ENCODE peak calls at places on chromosomes 12 and 14, in eight cellular contexts. E is AG04450, S is GM13977, R is GM20000, T is epithelial cell of esophagus, B is body of pancreas, Y is WTC11, I is mammary epithelial cell. O is an unnamed sample.

GRCh38 chr14:56170028-56170427 is 51.8 kb downstream of the PELI2 start:
- DNase-seq in R (no peak), S (no peak), T (no peak), B (no peak), E (no peak), I (no peak), Y (no peak), O (no peak)

GRCh38 chr12:96986883-96987523 is 79.9 kb downstream of the NEDD1 start:
- DNase-seq in T (peak), Y (no peak), I (no peak), B (no peak), R (peak), S (peak), E (no peak), O (peak)

GRCh38 chr12:6945613-6946012 is 1.8 kb downstream of the C12orf57 start:
- DNase-seq in B (no peak), R (no peak), Y (no peak), I (no peak), S (no peak), T (no peak), E (no peak), O (no peak)

GRCh38 chr14:23052671-23053070 is 4.6 kb downstream of the CDH24 start:
- DNase-seq in S (no peak), I (no peak), R (no peak), E (no peak), T (no peak), Y (no peak), B (no peak), O (no peak)

GRCh38 chr14:46290706-46291105 is 360.9 kb downstream of the RPL10L start:
- DNase-seq in S (no peak), Y (no peak), B (no peak), T (no peak), E (no peak), R (no peak), I (no peak), O (no peak)

GRCh38 chr14:69716483-69717187 is 50.3 kb upstream of the SRSF5 start:
- DNase-seq in T (peak), Y (no peak), R (no peak), E (peak), S (peak), I (peak), B (no peak), O (no peak)

GRCh38 chr14:96039633-96040311 is 610 bp downstream of the C14orf132 start:
- DNase-seq in Y (peak), S (no peak), R (peak), T (no peak), I (no peak), B (no peak), E (no peak), O (peak)

GRCh38 chr14:63982156-63982555 is 129.4 kb downstream of the SYNE2 start:
- DNase-seq in Y (no peak), B (no peak), R (no peak), T (no peak), E (no peak), S (no peak), I (no peak), O (no peak)

GRCh38 chr12:49580572-49581535 is 12.9 kb upstream of the MCRS1 start:
- DNase-seq in T (peak), R (peak), S (peak), Y (peak), I (peak), E (peak), B (peak), O (peak)

GRCh38 chr14:91317381-91318313 is 73.1 kb upstream of the GPR68 start:
- DNase-seq in Y (no peak), S (no peak), R (no peak), I (peak), T (peak), E (no peak), B (peak), O (no peak)

GRCh38 chr14:34262511-34262910 is 199.5 kb downstream of the SPTSSA start:
- DNase-seq in B (no peak), T (no peak), E (no peak), R (no peak), S (no peak), Y (no peak), I (no peak), O (no peak)

GRCh38 chr12:65631621-65632111 is 192.6 kb upstream of the HMGA2 start:
- DNase-seq in R (no peak), I (peak), Y (no peak), S (no peak), B (peak), E (peak), T (peak), O (no peak)

GRCh38 chr12:112938751-112939150 is 477 bp downstream of the OAS3 start:
- DNase-seq in R (no peak), T (peak), E (no peak), Y (no peak), S (no peak), I (peak), B (no peak), O (no peak)

GRCh38 chr12:26554332-26554731 is 278.7 kb downstream of the ITPR2 start:
- DNase-seq in E (no peak), B (no peak), S (no peak), R (no peak), T (no peak), I (no peak), Y (no peak), O (no peak)

GRCh38 chr12:17652436-17652835 is 437.6 kb downstream of the RERGL start:
- DNase-seq in B (no peak), E (no peak), I (no peak), S (no peak), T (no peak), R (no peak), Y (no peak), O (no peak)

GRCh38 chr14:76904100-76904739 is 78.0 kb downstream of the LRRC74A start:
- DNase-seq in S (no peak), E (peak), T (peak), B (peak), Y (no peak), R (no peak), I (peak), O (no peak)

GRCh38 chr12:53862831-53863230 is 75.8 kb upstream of the HOXC13 start:
- DNase-seq in I (peak), B (no peak), E (no peak), Y (no peak), R (no peak), T (peak), S (no peak), O (no peak)

GRCh38 chr14:89973234-89973823 is 17.6 kb downstream of the TDP1 start:
- DNase-seq in Y (peak), T (peak), S (peak), I (peak), R (peak), B (peak), E (peak), O (peak)

GRCh38 chr12:41850046-41850445 is 294.6 kb downstream of the GXYLT1 start:
- DNase-seq in B (no peak), E (no peak), I (no peak), S (no peak), Y (no peak), R (no peak), T (no peak), O (no peak)

GRCh38 chr12:41512531-41512930 is 324.4 kb downstream of the PDZRN4 start:
- DNase-seq in Y (no peak), I (no peak), T (peak), B (no peak), R (no peak), S (no peak), E (no peak), O (peak)

GRCh38 chr14:76352639-76353281 is 23.2 kb upstream of the ESRRB start:
- DNase-seq in T (peak), B (peak), S (peak), I (peak), E (no peak), Y (peak), R (peak), O (peak)

GRCh38 chr12:126342866-126343265 is 1277.6 kb downstream of the AACS start:
- DNase-seq in R (no peak), Y (no peak), E (no peak), T (no peak), S (no peak), I (no peak), B (no peak), O (no peak)

GRCh38 chr14:69999246-69999645 is 120.0 kb downstream of the SMOC1 start:
- DNase-seq in E (peak), I (peak), Y (no peak), S (no peak), B (peak), T (peak), R (no peak), O (no peak)

GRCh38 chr12:130876758-130877157 is 4.9 kb downstream of the RAN start:
- DNase-seq in Y (no peak), T (no peak), E (no peak), I (no peak), R (no peak), B (no peak), S (no peak), O (no peak)
- TF ChIP-seq CTCF in Y (no peak), T (no peak), E (no peak), I (no peak), R (no peak), B (no peak), S (no peak), O (no peak)

DNA sequence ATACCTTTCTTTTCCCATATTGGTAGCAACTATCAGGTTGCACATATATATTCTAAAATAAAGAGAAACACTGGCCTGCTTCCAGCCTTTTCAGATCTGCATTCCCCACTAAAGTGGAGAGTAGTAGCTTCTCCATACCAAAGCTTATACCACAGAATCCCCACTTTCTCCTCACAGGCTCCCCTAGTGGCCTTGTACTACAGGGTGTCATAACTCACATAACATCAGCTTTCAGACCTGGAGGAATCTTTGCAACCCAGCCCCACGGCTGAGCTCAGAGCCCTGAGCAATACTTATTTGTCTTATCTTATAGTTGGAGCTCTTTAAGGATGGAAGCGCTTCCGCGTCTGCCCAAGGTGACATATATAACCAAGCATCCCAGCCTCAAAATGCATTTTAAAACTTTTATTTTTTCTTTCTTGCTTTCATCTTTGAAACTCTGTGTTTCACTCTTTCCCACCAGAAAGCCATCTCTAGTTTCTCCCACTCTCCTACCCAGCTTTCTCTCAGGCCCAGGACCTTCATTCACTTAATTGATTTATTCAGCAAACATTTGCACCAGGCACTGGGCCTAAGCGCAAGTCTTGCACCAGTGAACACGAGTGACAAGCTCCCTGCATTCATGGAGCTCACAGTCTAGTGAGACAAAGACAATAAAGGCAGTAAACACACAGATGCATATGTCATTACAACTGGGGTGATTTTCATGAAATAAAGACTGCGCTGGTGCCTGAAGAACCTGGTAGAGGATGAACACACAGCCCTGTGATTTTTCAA is 254.7 kb downstream of the IPO8 start:
- DNase-seq in I (no peak), E (no peak), B (no peak), T (peak), Y (peak), S (no peak), R (no peak), O (peak)
- TF ChIP-seq CTCF in I (peak), E (peak), B (peak), T (peak), Y (no peak), S (peak), R (no peak), O (peak)

GRCh38 chr12:121441555-121441954 is 41.6 kb downstream of the RNF34 start:
- DNase-seq in R (no peak), Y (peak), I (no peak), E (no peak), B (no peak), S (no peak), T (no peak), O (no peak)
- TF ChIP-seq CTCF in R (no peak), Y (no peak), I (no peak), E (peak), B (no peak), S (no peak), T (no peak), O (no peak)

GRCh38 chr12:78641837-78642423 is 222.6 kb upstream of the SYT1 start:
- DNase-seq in T (peak), I (peak), R (no peak), S (no peak), Y (no peak), B (no peak), E (no peak), O (no peak)
- TF ChIP-seq CTCF in T (peak), I (peak), R (no peak), S (no peak), Y (no peak), B (no peak), E (peak), O (no peak)

GRCh38 chr12:19971396-19971802 is 396.9 kb upstream of the PDE3A start:
- DNase-seq in E (no peak), Y (peak), R (no peak), T (no peak), B (peak), I (no peak), S (no peak), O (peak)
- TF ChIP-seq CTCF in E (no peak), Y (no peak), R (no peak), T (no peak), B (peak), I (no peak), S (no peak), O (no peak)

DNA sequence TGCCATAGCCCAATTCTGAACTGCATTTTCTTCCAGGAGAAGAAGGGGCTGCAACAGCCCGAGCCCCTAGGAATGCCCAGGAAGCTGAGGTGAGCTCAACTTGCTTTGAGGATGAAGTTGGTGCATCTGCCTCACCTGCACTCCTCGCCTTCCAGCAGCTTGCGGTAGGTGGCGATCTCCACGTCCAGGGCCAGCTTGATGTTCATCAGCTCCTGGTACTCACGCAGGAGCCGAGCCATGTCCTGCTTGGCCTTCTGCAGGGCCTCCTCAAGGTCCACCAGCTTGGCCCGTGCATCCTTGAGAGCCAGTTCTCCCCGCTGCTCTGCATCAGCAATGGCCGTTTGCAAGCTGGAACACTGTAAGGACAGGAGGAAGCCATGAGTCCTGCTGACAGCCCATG is 6.0 kb downstream of the KRT75 start:
- DNase-seq in R (no peak), B (no peak), S (no peak), E (no peak), T (no peak), Y (peak), I (no peak), O (no peak)
- TF ChIP-seq CTCF in R (no peak), B (no peak), S (no peak), E (no peak), T (no peak), Y (no peak), I (no peak), O (no peak)

O was measured in endothelial cell.